ENCODE peak calls at places on chromosomes 1 and 21, in five cellular contexts. N is GM12878, Z is K562, M is SK-N-SH, E is HepG2. U is an unnamed sample.

GRCh38 chr1:47727051-47727708 is 270.0 kb downstream of the TRABD2B start:
- DNase-seq in N (no peak), E (no peak), Z (no peak), M (no peak), U (no peak)

GRCh38 chr1:56825436-56825835 is 6.2 kb upstream of the FYB2 start:
- DNase-seq in E (no peak), N (no peak), M (no peak), Z (no peak), U (no peak)

GRCh38 chr1:32496127-32496526 is 31.3 kb downstream of the ZBTB8B start:
- DNase-seq in E (no peak), Z (peak; percentile 29), M (no peak), N (no peak), U (no peak)

GRCh38 chr1:231694465-231695077 is 68.0 kb downstream of the DISC1 start:
- DNase-seq in M (peak; percentile 28), N (no peak), E (no peak), Z (no peak), U (no peak)

GRCh38 chr1:54460346-54460745 is 54.2 kb upstream of the SSBP3 start:
- DNase-seq in Z (no peak), E (no peak), M (no peak), N (no peak), U (no peak)

GRCh38 chr1:25572708-25573590 is 29.5 kb downstream of the LDLRAP1 start:
- DNase-seq in Z (peak; percentile 77), N (no peak), E (no peak), M (peak; percentile 85), U (no peak)

GRCh38 chr1:204475651-204476432 is 18.8 kb downstream of the PIK3C2B start:
- DNase-seq in M (no peak), Z (no peak), N (no peak), E (no peak), U (no peak)

GRCh38 chr1:162699366-162699765 is 67.1 kb downstream of the DDR2 start:
- DNase-seq in N (no peak), M (no peak), Z (no peak), E (no peak), U (no peak)

GRCh38 chr21:26389971-26390641 is 183.0 kb downstream of the CYYR1 start:
- DNase-seq in Z (no peak), N (no peak), M (no peak), E (no peak), U (peak; percentile 34)

GRCh38 chr21:25831300-25831699 is 96.5 kb downstream of the GABPA start:
- DNase-seq in Z (no peak), N (no peak), E (no peak), M (no peak), U (no peak)

GRCh38 chr1:160163612-160164011 is 12.2 kb downstream of the ATP1A4 start:
- DNase-seq in E (peak; percentile 56), N (no peak), Z (peak; percentile 37), M (no peak), U (no peak)

GRCh38 chr1:45569571-45569961 is 14.3 kb upstream of the NASP start:
- DNase-seq in M (no peak), N (no peak), E (no peak), Z (no peak), U (no peak)

GRCh38 chr1:41499591-41499990 is 15.1 kb upstream of the EDN2 start:
- DNase-seq in N (no peak), E (no peak), Z (no peak), M (no peak), U (no peak)

GRCh38 chr1:243325305-243325890 is 69.6 kb downstream of the SDCCAG8 start:
- DNase-seq in M (peak; percentile 39), E (peak; percentile 39), Z (peak; percentile 75), N (no peak), U (peak; percentile 38)

GRCh38 chr1:115828101-115829022 is 12.6 kb downstream of the NHLH2 start:
- DNase-seq in Z (peak; percentile 16), M (peak; percentile 83), N (no peak), E (no peak), U (no peak)

GRCh38 chr1:30974536-30974935 is 66.0 kb upstream of the SDC3 start:
- DNase-seq in M (no peak), E (no peak), N (no peak), Z (no peak), U (no peak)

DNA sequence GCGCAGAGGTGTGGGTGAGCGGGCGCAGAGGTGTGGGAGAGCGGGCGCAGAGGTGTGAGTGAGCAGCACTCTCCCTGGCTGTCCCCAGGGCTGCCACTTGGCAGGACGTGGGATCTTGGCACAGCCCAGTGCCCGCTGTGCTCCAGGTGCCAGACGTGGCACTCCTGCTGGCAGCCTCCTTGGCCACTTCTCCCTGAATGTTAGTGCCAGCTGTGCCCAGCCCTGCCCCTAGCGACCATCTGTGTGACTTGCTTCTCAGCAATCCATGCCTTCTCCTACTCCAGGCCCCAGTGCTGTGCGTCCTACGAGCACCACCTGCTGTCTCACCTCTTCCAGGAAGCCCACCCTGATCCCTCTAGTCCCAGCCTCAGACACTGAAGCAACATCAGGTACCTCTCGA is 30.5 kb downstream of the KRTAP10-1 start:
- DNase-seq in E (no peak), N (no peak), Z (no peak), M (peak; percentile 71), U (peak; percentile 29)
- TF ChIP-seq ZBTB33 in E (no peak), N (no peak), Z (no peak), M (no peak), U (no peak)

GRCh38 chr1:165666152-165666551 is 32.2 kb downstream of the ALDH9A1 start:
- DNase-seq in M (no peak), N (no peak), Z (no peak), E (no peak), U (no peak)
- H3K36me3 ChIP-seq in M (peaks cover 74% of the 10 kb centered on the region), N (peaks cover 12% of the 10 kb centered on the region), Z (peaks cover 81% of the 10 kb centered on the region), E (peaks cover 10% of the 10 kb centered on the region), U (peaks cover 24% of the 10 kb centered on the region)

DNA sequence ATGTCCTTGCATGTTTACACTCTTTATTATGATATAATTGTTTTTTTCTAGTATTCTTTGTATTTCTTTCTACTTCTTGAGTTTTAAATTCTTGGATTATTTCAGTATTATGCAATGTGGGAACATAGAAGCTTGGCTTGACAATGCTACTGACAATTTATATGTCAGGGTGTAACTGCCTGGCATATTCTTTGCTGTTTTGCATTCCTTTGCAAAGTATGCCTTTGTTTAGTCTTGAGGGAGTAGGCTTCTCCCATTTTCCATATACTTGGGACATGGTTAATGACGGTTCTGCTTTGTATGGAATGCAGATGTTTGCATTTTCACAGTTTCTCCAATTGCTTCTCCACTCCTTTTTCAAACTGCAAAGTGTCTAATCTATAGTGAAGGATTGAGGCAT is 109.8 kb downstream of the HMCN1 start:
- DNase-seq in M (no peak), E (no peak), N (no peak), Z (no peak), U (no peak)
- TF ChIP-seq ZBTB33 in M (no peak), E (no peak), N (no peak), Z (no peak), U (no peak)

GRCh38 chr1:169117014-169117413 is 10.5 kb downstream of the ATP1B1 start:
- DNase-seq in Z (no peak), N (no peak), M (no peak), E (no peak), U (no peak)
- H3K36me3 ChIP-seq in Z (no peaks in the 10 kb centered on the region), N (no peaks in the 10 kb centered on the region), M (peaks cover 78% of the 10 kb centered on the region), E (peaks cover 26% of the 10 kb centered on the region), U (peaks cover 7% of the 10 kb centered on the region)

GRCh38 chr1:97869441-97869840 is 51.4 kb downstream of the DPYD start:
- DNase-seq in M (no peak), Z (no peak), N (no peak), E (no peak), U (no peak)
- TF ChIP-seq ZBTB33 in M (no peak), Z (no peak), N (no peak), E (no peak), U (no peak)

DNA sequence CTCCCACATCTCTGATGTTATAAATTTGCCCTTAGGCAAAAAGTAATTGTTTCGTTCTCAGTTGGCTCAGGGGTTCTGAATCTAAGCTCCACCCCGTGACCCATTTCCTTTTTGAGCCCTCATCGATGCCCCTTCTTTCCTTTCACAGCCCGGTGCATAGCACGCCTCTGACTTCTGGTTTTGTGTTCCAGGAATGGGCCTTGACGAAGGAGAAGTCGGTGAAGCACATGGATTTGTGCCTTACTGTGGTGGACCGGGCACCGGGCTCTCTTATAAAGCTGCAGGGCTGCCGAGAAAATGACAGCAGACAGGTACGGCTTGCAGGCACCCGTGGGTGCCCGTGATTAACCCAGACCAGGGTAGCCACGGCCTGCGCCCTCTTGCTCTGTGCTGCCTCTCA is 151.9 kb downstream of the PGBD5 start:
- DNase-seq in Z (no peak), M (no peak), N (no peak), E (no peak), U (no peak)
- H3K36me3 ChIP-seq in Z (peaks cover 76% of the 10 kb centered on the region), M (peaks cover 50% of the 10 kb centered on the region), N (peaks cover 7% of the 10 kb centered on the region), E (peaks cover 4% of the 10 kb centered on the region), U (no peaks in the 10 kb centered on the region)

GRCh38 chr1:74584185-74584584 is 71.8 kb upstream of the LRRC53 start:
- DNase-seq in E (no peak), Z (no peak), N (no peak), M (no peak), U (no peak)

GRCh38 chr1:74583365-74583764 is 71.0 kb upstream of the LRRC53 start:
- DNase-seq in E (no peak), Z (no peak), M (no peak), N (no peak), U (no peak)

GRCh38 chr1:74578101-74578500 is 65.7 kb upstream of the LRRC53 start:
- DNase-seq in N (no peak), E (no peak), Z (no peak), M (no peak), U (no peak)

DNA sequence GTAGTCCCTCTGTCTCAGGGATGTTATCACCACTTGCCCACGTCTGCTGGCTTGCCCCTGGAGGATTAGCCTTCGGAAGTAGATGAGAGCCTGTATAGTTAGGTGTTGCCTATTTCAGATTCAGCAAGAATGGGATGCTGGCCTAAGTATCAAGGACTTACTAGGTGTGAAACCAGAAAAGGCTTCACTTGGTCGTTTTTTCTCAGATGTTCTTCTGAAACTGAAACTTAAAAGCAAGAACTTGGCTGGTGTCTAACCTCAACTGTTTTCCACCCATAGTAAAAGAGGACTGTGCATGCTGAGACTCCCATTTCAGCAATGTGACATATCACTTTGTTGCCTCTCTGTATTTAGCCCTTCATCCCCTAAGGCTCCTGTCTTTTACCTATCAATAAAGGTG is 67.0 kb upstream of the LRRC53 start:
- DNase-seq in M (no peak), N (peak; percentile 65), Z (no peak), E (no peak), U (no peak)
- TF ChIP-seq ZBTB33 in M (no peak), N (no peak), Z (no peak), E (no peak), U (no peak)

GRCh38 chr1:16394977-16395376 is 27.9 kb downstream of the SZRD1 start:
- DNase-seq in E (no peak), N (no peak), Z (no peak), M (no peak), U (no peak)
- H3K36me3 ChIP-seq in E (peaks cover 28% of the 10 kb centered on the region), N (peaks cover 42% of the 10 kb centered on the region), Z (peaks cover 73% of the 10 kb centered on the region), M (peaks cover 52% of the 10 kb centered on the region), U (peaks cover 25% of the 10 kb centered on the region)

U was measured in HCT116.